ENCODE peak calls at places on chromosomes 11 and 22, in eight cellular contexts. D is caudate nucleus, X is NCI-H1105, G is neural progenitor cell, F is cardiac muscle cell, R is hippocampal formation, P is AG09319, C is non-pigmented ciliary epithelial cell. K is an unnamed sample.

GRCh38 chr11:64867748-64868462 is 10.5 kb downstream of the EHD1 start:
- DNase-seq in F (no peak), X (no peak), C (no peak), G (no peak), D (no peak), P (no peak), R (no peak), K (no peak)

GRCh38 chr11:76623171-76623883 is 47.2 kb downstream of the LRRC32 start:
- DNase-seq in P (no peak), F (peak), R (no peak), G (no peak), X (no peak), C (peak), D (no peak), K (no peak)

GRCh38 chr11:121391914-121392313 is 60.2 kb upstream of the SORL1 start:
- DNase-seq in X (no peak), R (no peak), C (no peak), F (no peak), P (no peak), D (no peak), G (no peak), K (no peak)

GRCh38 chr11:19345519-19345847 is 104.7 kb upstream of the E2F8 start:
- DNase-seq in X (peak), P (no peak), G (peak), R (no peak), D (peak), C (no peak), F (peak), K (peak)

GRCh38 chr11:134638796-134639540 is 226.9 kb upstream of the B3GAT1 start:
- DNase-seq in X (no peak), R (no peak), F (no peak), D (no peak), G (no peak), P (no peak), C (no peak), K (no peak)

GRCh38 chr22:21837184-21837979 is 30.1 kb downstream of the MAPK1 start:
- DNase-seq in P (peak), X (no peak), R (no peak), D (no peak), G (peak), F (peak), C (peak), K (no peak)

GRCh38 chr11:118789501-118790356 is 1.2 kb downstream of the DDX6 start:
- DNase-seq in P (no peak), F (peak), G (peak), C (no peak), R (peak), X (peak), D (no peak), K (no peak)

GRCh38 chr11:119361056-119361787 is 14.7 kb upstream of the MFRP start:
- DNase-seq in G (peak), R (peak), X (peak), F (peak), C (peak), D (no peak), P (no peak), K (peak)

GRCh38 chr11:1785749-1786261 is 22.1 kb upstream of the CTSD start:
- DNase-seq in C (no peak), X (no peak), F (no peak), R (no peak), P (no peak), D (no peak), G (peak), K (no peak)

GRCh38 chr22:49554296-49554625 is 273.4 kb downstream of the BRD1 start:
- DNase-seq in F (no peak), C (no peak), P (no peak), G (no peak), R (no peak), X (no peak), D (no peak), K (no peak)